ENCODE peak calls at places on chromosomes 11 and 22, in four cellular contexts. M is heart right ventricle, O is HT-29, X is thoracic aorta. A is an unnamed sample.

GRCh38 chr22:33221566-33221965 is 163.4 kb upstream of the SYN3 start:
- DNase-seq in M (peak; percentile 5), O (no peak), X (no peak), A (no peak)

GRCh38 chr22:19631899-19632670 is 82.2 kb upstream of the SEPTIN5 start:
- DNase-seq in M (no peak), O (peak; percentile 61), X (no peak), A (no peak)

GRCh38 chr22:35448552-35448922 is 48.6 kb downstream of the MCM5 start:
- DNase-seq in M (no peak), O (no peak), X (no peak), A (no peak)

GRCh38 chr11:9573054-9573774 is at the start of gene WEE1:
- DNase-seq in M (peak; percentile 98), O (peak; percentile 100), X (peak; percentile 87), A (peak; percentile 93)

GRCh38 chr11:68684385-68685356 is at the start of gene GAL:
- DNase-seq in M (no peak), O (no peak), X (no peak), A (no peak)

GRCh38 chr11:72483412-72484186 is 49.3 kb upstream of the CLPB start:
- DNase-seq in M (peak; percentile 34), O (no peak), X (no peak), A (peak; percentile 34)

GRCh38 chr11:30583505-30584280 is 2.5 kb downstream of the MPPED2 start:
- DNase-seq in M (peak; percentile 6), O (no peak), X (peak; percentile 21), A (no peak)

GRCh38 chr11:120524536-120525085 is 13.1 kb downstream of the GRIK4 start:
- DNase-seq in M (no peak), O (no peak), X (no peak), A (no peak)

GRCh38 chr11:116840224-116840745 is 2.9 kb upstream of the APOA1 start:
- DNase-seq in M (no peak), O (no peak), X (no peak), A (no peak)

GRCh38 chr11:21774212-21774611 is 418.7 kb upstream of the ANO5 start:
- DNase-seq in M (peak; percentile 59), O (no peak), X (no peak), A (no peak)

GRCh38 chr11:62928011-62928410 is 6.8 kb upstream of the CHRM1 start:
- DNase-seq in M (no peak), O (no peak), X (no peak), A (no peak)

GRCh38 chr11:76054330-76054729 is 152.0 kb downstream of the WNT11 start:
- DNase-seq in M (no peak), O (no peak), X (no peak), A (no peak)

GRCh38 chr22:42931421-42932196 is 74.5 kb upstream of the ARFGAP3 start:
- DNase-seq in M (no peak), O (no peak), X (no peak), A (no peak)

GRCh38 chr22:20204821-20205220 is 54.0 kb upstream of the CCDC188 start:
- DNase-seq in M (no peak), O (no peak), X (no peak), A (no peak)

GRCh38 chr11:14422052-14422813 is 63.2 kb upstream of the RRAS2 start:
- DNase-seq in M (peak; percentile 83), O (peak; percentile 45), X (peak; percentile 63), A (peak; percentile 87)

GRCh38 chr11:117421041-117421440 is 93.4 kb downstream of the CEP164 start:
- DNase-seq in M (no peak), O (no peak), X (no peak), A (no peak)

GRCh38 chr11:69014084-69014935 is 1.3 kb upstream of the MRGPRF start:
- DNase-seq in M (peak; percentile 61), O (no peak), X (no peak), A (no peak)

GRCh38 chr11:16191852-16192240 is 164.5 kb downstream of the SOX6 start:
- DNase-seq in M (no peak), O (no peak), X (no peak), A (no peak)

GRCh38 chr22:39456262-39457046 is at the start of gene MGAT3:
- DNase-seq in M (no peak), O (no peak), X (no peak), A (no peak)

GRCh38 chr11:116422976-116423375 is 349.8 kb downstream of the BUD13 start:
- DNase-seq in M (no peak), O (no peak), X (no peak), A (no peak)

GRCh38 chr11:121437686-121438078 is 14.4 kb upstream of the SORL1 start:
- DNase-seq in M (no peak), O (no peak), X (no peak), A (no peak)

GRCh38 chr22:45262931-45263789 is 21.6 kb upstream of the UPK3A start:
- DNase-seq in M (no peak), O (no peak), X (no peak), A (no peak)

GRCh38 chr11:112694244-112694643 is 267.0 kb upstream of the NCAM1 start:
- DNase-seq in M (no peak), O (no peak), X (no peak), A (no peak)

GRCh38 chr11:20351151-20351550 is 12.4 kb upstream of the HTATIP2 start:
- DNase-seq in M (no peak), O (no peak), X (no peak), A (no peak)

GRCh38 chr11:35346472-35347136 is 72.8 kb downstream of the SLC1A2 start:
- DNase-seq in M (no peak), O (no peak), X (no peak), A (no peak)

GRCh38 chr11:15119826-15120225 is 5.1 kb downstream of the INSC start:
- DNase-seq in M (no peak), O (peak; percentile 37), X (no peak), A (no peak)

GRCh38 chr22:24225044-24225601 is 19.8 kb downstream of the GGT5 start:
- DNase-seq in M (no peak), O (no peak), X (no peak), A (no peak)

GRCh38 chr22:36329217-36330078 is 58.3 kb downstream of the MYH9 start:
- DNase-seq in M (peak; percentile 71), O (peak; percentile 38), X (peak; percentile 78), A (peak; percentile 69)

GRCh38 chr11:123157995-123158394 is 37.1 kb downstream of the CLMP start:
- DNase-seq in M (no peak), O (no peak), X (no peak), A (no peak)

GRCh38 chr11:64996710-64997380 is at the start of gene BATF2:
- DNase-seq in M (peak; percentile 82), O (peak; percentile 80), X (peak; percentile 29), A (peak; percentile 80)

GRCh38 chr11:125379565-125380343 is 116.3 kb downstream of the FEZ1 start:
- DNase-seq in M (no peak), O (no peak), X (no peak), A (no peak)

GRCh38 chr22:28075260-28075981 is 156.4 kb upstream of the PITPNB start:
- DNase-seq in M (peak; percentile 75), O (peak; percentile 6), X (no peak), A (no peak)

GRCh38 chr22:25709758-25710157 is 32.2 kb upstream of the MYO18B start:
- DNase-seq in M (no peak), O (no peak), X (no peak), A (no peak)

GRCh38 chr11:1437500-1437899 is 47.8 kb downstream of the BRSK2 start:
- DNase-seq in M (peak; percentile 71), O (peak; percentile 67), X (no peak), A (peak; percentile 25)

GRCh38 chr11:125945797-125946520 is at the start of gene VSIG10L2:
- DNase-seq in M (no peak), O (no peak), X (no peak), A (no peak)

GRCh38 chr22:41914611-41915034 is 251 bp downstream of the SHISA8 start:
- DNase-seq in M (no peak), O (no peak), X (no peak), A (no peak)

A was measured in SW 1271.